ENCODE peak calls at places on chromosome 10, in nine cellular contexts. One of them, this sample, is unnamed.

GRCh38 chr10:86155034-86155656 is 211.4 kb downstream of the GRID1 start:
- DNase-seq in lower leg skin: no peak
- DNase-seq in A549: no peak
- DNase-seq in psoas muscle: no peak
- DNase-seq in mucosa of descending colon: no peak
- DNase-seq in cardiac fibroblast: no peak
- DNase-seq in left lung: no peak
- DNase-seq in fibroblast of lung: no peak
- DNase-seq in endodermal cell: peak
- DNase-seq in this sample: no peak

GRCh38 chr10:51773681-51774080 is 74.3 kb upstream of the CSTF2T start:
- DNase-seq in lower leg skin: no peak
- DNase-seq in A549: no peak
- DNase-seq in psoas muscle: no peak
- DNase-seq in mucosa of descending colon: no peak
- DNase-seq in cardiac fibroblast: no peak
- DNase-seq in left lung: no peak
- DNase-seq in fibroblast of lung: peak
- DNase-seq in endodermal cell: no peak
- DNase-seq in this sample: no peak

GRCh38 chr10:74227697-74228424 is 76.8 kb downstream of the ADK start:
- DNase-seq in lower leg skin: no peak
- DNase-seq in A549: no peak
- DNase-seq in psoas muscle: no peak
- DNase-seq in mucosa of descending colon: no peak
- DNase-seq in cardiac fibroblast: peak
- DNase-seq in left lung: no peak
- DNase-seq in fibroblast of lung: peak
- DNase-seq in endodermal cell: no peak
- DNase-seq in this sample: no peak

GRCh38 chr10:63749915-63750314 is 228.7 kb downstream of the REEP3 start:
- DNase-seq in lower leg skin: no peak
- DNase-seq in A549: no peak
- DNase-seq in psoas muscle: no peak
- DNase-seq in mucosa of descending colon: no peak
- DNase-seq in cardiac fibroblast: peak
- DNase-seq in left lung: no peak
- DNase-seq in fibroblast of lung: no peak
- DNase-seq in endodermal cell: no peak
- DNase-seq in this sample: no peak

GRCh38 chr10:75265856-75266255 is 30.1 kb upstream of the COMTD1 start:
- DNase-seq in lower leg skin: no peak
- DNase-seq in A549: no peak
- DNase-seq in psoas muscle: no peak
- DNase-seq in mucosa of descending colon: no peak
- DNase-seq in cardiac fibroblast: no peak
- DNase-seq in left lung: no peak
- DNase-seq in fibroblast of lung: no peak
- DNase-seq in endodermal cell: no peak
- DNase-seq in this sample: no peak

GRCh38 chr10:132867801-132868644 is 74.3 kb downstream of the CFAP46 start:
- DNase-seq in lower leg skin: peak
- DNase-seq in A549: no peak
- DNase-seq in psoas muscle: no peak
- DNase-seq in mucosa of descending colon: no peak
- DNase-seq in cardiac fibroblast: no peak
- DNase-seq in left lung: peak
- DNase-seq in fibroblast of lung: no peak
- DNase-seq in endodermal cell: peak
- DNase-seq in this sample: no peak

GRCh38 chr10:48251152-48251524 is 23.4 kb downstream of the FRMPD2 start:
- DNase-seq in lower leg skin: no peak
- DNase-seq in A549: no peak
- DNase-seq in psoas muscle: no peak
- DNase-seq in mucosa of descending colon: peak
- DNase-seq in cardiac fibroblast: peak
- DNase-seq in left lung: no peak
- DNase-seq in fibroblast of lung: no peak
- DNase-seq in endodermal cell: peak
- DNase-seq in this sample: no peak

GRCh38 chr10:91487914-91488577 is 77.9 kb downstream of the HECTD2 start:
- DNase-seq in lower leg skin: no peak
- DNase-seq in A549: no peak
- DNase-seq in psoas muscle: no peak
- DNase-seq in mucosa of descending colon: no peak
- DNase-seq in cardiac fibroblast: no peak
- DNase-seq in left lung: no peak
- DNase-seq in fibroblast of lung: no peak
- DNase-seq in endodermal cell: no peak
- DNase-seq in this sample: no peak

GRCh38 chr10:76946268-76946667 is 691.3 kb downstream of the KCNMA1 start:
- DNase-seq in lower leg skin: no peak
- DNase-seq in A549: no peak
- DNase-seq in psoas muscle: no peak
- DNase-seq in mucosa of descending colon: no peak
- DNase-seq in cardiac fibroblast: peak
- DNase-seq in left lung: no peak
- DNase-seq in fibroblast of lung: peak
- DNase-seq in endodermal cell: no peak
- DNase-seq in this sample: peak

GRCh38 chr10:6409982-6410694 is 169.9 kb downstream of the PRKCQ start:
- DNase-seq in lower leg skin: no peak
- DNase-seq in A549: no peak
- DNase-seq in psoas muscle: peak
- DNase-seq in mucosa of descending colon: peak
- DNase-seq in cardiac fibroblast: peak
- DNase-seq in left lung: no peak
- DNase-seq in fibroblast of lung: peak
- DNase-seq in endodermal cell: no peak
- DNase-seq in this sample: no peak

GRCh38 chr10:112981553-112981952 is 31.5 kb downstream of the TCF7L2 start:
- DNase-seq in lower leg skin: no peak
- DNase-seq in A549: no peak
- DNase-seq in psoas muscle: no peak
- DNase-seq in mucosa of descending colon: no peak
- DNase-seq in cardiac fibroblast: no peak
- DNase-seq in left lung: no peak
- DNase-seq in fibroblast of lung: no peak
- DNase-seq in endodermal cell: no peak
- DNase-seq in this sample: peak

GRCh38 chr10:108583827-108584226 is 1339.5 kb downstream of the XPNPEP1 start:
- DNase-seq in lower leg skin: no peak
- DNase-seq in A549: no peak
- DNase-seq in psoas muscle: no peak
- DNase-seq in mucosa of descending colon: no peak
- DNase-seq in cardiac fibroblast: no peak
- DNase-seq in left lung: no peak
- DNase-seq in fibroblast of lung: no peak
- DNase-seq in endodermal cell: no peak
- DNase-seq in this sample: no peak

GRCh38 chr10:100360234-100360633 is 13.2 kb downstream of the SCD start:
- DNase-seq in lower leg skin: no peak
- DNase-seq in A549: no peak
- DNase-seq in psoas muscle: no peak
- DNase-seq in mucosa of descending colon: no peak
- DNase-seq in cardiac fibroblast: no peak
- DNase-seq in left lung: no peak
- DNase-seq in fibroblast of lung: no peak
- DNase-seq in endodermal cell: no peak
- DNase-seq in this sample: no peak

GRCh38 chr10:4512557-4513286 is 313.3 kb upstream of the AKR1E2 start:
- DNase-seq in lower leg skin: no peak
- DNase-seq in A549: peak
- DNase-seq in psoas muscle: no peak
- DNase-seq in mucosa of descending colon: peak
- DNase-seq in cardiac fibroblast: peak
- DNase-seq in left lung: peak
- DNase-seq in fibroblast of lung: peak
- DNase-seq in endodermal cell: no peak
- DNase-seq in this sample: peak

GRCh38 chr10:93749218-93749799 is 8.4 kb upstream of the LGI1 start:
- DNase-seq in lower leg skin: no peak
- DNase-seq in A549: no peak
- DNase-seq in psoas muscle: no peak
- DNase-seq in mucosa of descending colon: peak
- DNase-seq in cardiac fibroblast: no peak
- DNase-seq in left lung: no peak
- DNase-seq in fibroblast of lung: no peak
- DNase-seq in endodermal cell: peak
- DNase-seq in this sample: no peak

GRCh38 chr10:133062635-133063034 is 25.1 kb upstream of the ADGRA1 start:
- DNase-seq in lower leg skin: no peak
- DNase-seq in A549: no peak
- DNase-seq in psoas muscle: no peak
- DNase-seq in mucosa of descending colon: no peak
- DNase-seq in cardiac fibroblast: no peak
- DNase-seq in left lung: no peak
- DNase-seq in fibroblast of lung: no peak
- DNase-seq in endodermal cell: no peak
- DNase-seq in this sample: no peak

GRCh38 chr10:69760086-69760485 is 41.6 kb upstream of the COL13A1 start:
- DNase-seq in lower leg skin: no peak
- DNase-seq in A549: no peak
- DNase-seq in psoas muscle: no peak
- DNase-seq in mucosa of descending colon: no peak
- DNase-seq in cardiac fibroblast: no peak
- DNase-seq in left lung: no peak
- DNase-seq in fibroblast of lung: peak
- DNase-seq in endodermal cell: no peak
- DNase-seq in this sample: no peak

GRCh38 chr10:51667992-51668689 is 31.3 kb downstream of the CSTF2T start:
- DNase-seq in lower leg skin: no peak
- DNase-seq in A549: no peak
- DNase-seq in psoas muscle: no peak
- DNase-seq in mucosa of descending colon: no peak
- DNase-seq in cardiac fibroblast: peak
- DNase-seq in left lung: no peak
- DNase-seq in fibroblast of lung: peak
- DNase-seq in endodermal cell: no peak
- DNase-seq in this sample: peak

GRCh38 chr10:71975891-71976725 is 11.9 kb downstream of the CHST3 start:
- DNase-seq in lower leg skin: no peak
- DNase-seq in A549: peak
- DNase-seq in psoas muscle: peak
- DNase-seq in mucosa of descending colon: peak
- DNase-seq in cardiac fibroblast: peak
- DNase-seq in left lung: peak
- DNase-seq in fibroblast of lung: peak
- DNase-seq in endodermal cell: no peak
- DNase-seq in this sample: no peak

GRCh38 chr10:25176421-25176968 is 1.7 kb downstream of the GPR158 start:
- DNase-seq in lower leg skin: no peak
- DNase-seq in A549: no peak
- DNase-seq in psoas muscle: no peak
- DNase-seq in mucosa of descending colon: no peak
- DNase-seq in cardiac fibroblast: peak
- DNase-seq in left lung: no peak
- DNase-seq in fibroblast of lung: no peak
- DNase-seq in endodermal cell: peak
- DNase-seq in this sample: no peak

GRCh38 chr10:125337510-125337909 is 177.1 kb upstream of the CTBP2 start:
- DNase-seq in lower leg skin: no peak
- DNase-seq in A549: no peak
- DNase-seq in psoas muscle: no peak
- DNase-seq in mucosa of descending colon: no peak
- DNase-seq in cardiac fibroblast: no peak
- DNase-seq in left lung: no peak
- DNase-seq in fibroblast of lung: no peak
- DNase-seq in endodermal cell: peak
- DNase-seq in this sample: no peak
- TF ChIP-seq CTCF in lower leg skin: no peak
- TF ChIP-seq CTCF in A549: no peak
- TF ChIP-seq CTCF in psoas muscle: no peak
- TF ChIP-seq CTCF in mucosa of descending colon: no peak
- TF ChIP-seq CTCF in cardiac fibroblast: peak
- TF ChIP-seq CTCF in left lung: no peak
- TF ChIP-seq CTCF in fibroblast of lung: no peak
- TF ChIP-seq CTCF in endodermal cell: peak
- TF ChIP-seq CTCF in this sample: no peak

DNA sequence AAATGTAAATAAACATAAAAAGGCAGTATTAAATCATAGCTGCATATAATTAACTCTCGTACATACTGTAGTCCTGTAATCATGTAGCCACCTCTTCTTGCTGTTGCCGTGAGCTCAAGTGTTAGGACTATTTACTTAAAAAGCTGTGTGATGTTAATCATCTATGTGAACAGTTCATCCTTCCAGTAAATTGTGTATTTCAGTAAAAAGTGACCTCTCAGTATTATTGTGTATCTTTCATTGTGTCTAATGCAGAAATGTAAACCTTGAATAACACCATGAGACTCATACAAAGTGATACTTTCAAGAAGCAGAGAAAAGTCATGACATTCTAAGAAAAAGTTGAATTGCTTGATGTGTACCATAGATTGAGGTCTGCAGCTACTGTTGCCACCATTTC is 38.0 kb downstream of the ADD3 start:
- DNase-seq in lower leg skin: no peak
- DNase-seq in A549: no peak
- DNase-seq in psoas muscle: no peak
- DNase-seq in mucosa of descending colon: no peak
- DNase-seq in cardiac fibroblast: no peak
- DNase-seq in left lung: no peak
- DNase-seq in fibroblast of lung: no peak
- DNase-seq in endodermal cell: no peak
- DNase-seq in this sample: no peak
- H3K4me3 ChIP-seq in lower leg skin: no peak
- H3K4me3 ChIP-seq in A549: no peak
- H3K4me3 ChIP-seq in psoas muscle: no peak
- H3K4me3 ChIP-seq in mucosa of descending colon: no peak
- H3K4me3 ChIP-seq in cardiac fibroblast: no peak
- H3K4me3 ChIP-seq in left lung: no peak
- H3K4me3 ChIP-seq in fibroblast of lung: no peak
- H3K4me3 ChIP-seq in endodermal cell: no peak
- H3K4me3 ChIP-seq in this sample: no peak

GRCh38 chr10:103884681-103885139 is 29.3 kb upstream of the SH3PXD2A start:
- DNase-seq in lower leg skin: peak
- DNase-seq in A549: peak
- DNase-seq in psoas muscle: no peak
- DNase-seq in mucosa of descending colon: peak
- DNase-seq in cardiac fibroblast: peak
- DNase-seq in left lung: no peak
- DNase-seq in fibroblast of lung: peak
- DNase-seq in endodermal cell: peak
- DNase-seq in this sample: no peak
- TF ChIP-seq CTCF in lower leg skin: no peak
- TF ChIP-seq CTCF in A549: peak
- TF ChIP-seq CTCF in psoas muscle: peak
- TF ChIP-seq CTCF in mucosa of descending colon: peak
- TF ChIP-seq CTCF in cardiac fibroblast: peak
- TF ChIP-seq CTCF in left lung: peak
- TF ChIP-seq CTCF in fibroblast of lung: peak
- TF ChIP-seq CTCF in endodermal cell: peak
- TF ChIP-seq CTCF in this sample: peak

DNA sequence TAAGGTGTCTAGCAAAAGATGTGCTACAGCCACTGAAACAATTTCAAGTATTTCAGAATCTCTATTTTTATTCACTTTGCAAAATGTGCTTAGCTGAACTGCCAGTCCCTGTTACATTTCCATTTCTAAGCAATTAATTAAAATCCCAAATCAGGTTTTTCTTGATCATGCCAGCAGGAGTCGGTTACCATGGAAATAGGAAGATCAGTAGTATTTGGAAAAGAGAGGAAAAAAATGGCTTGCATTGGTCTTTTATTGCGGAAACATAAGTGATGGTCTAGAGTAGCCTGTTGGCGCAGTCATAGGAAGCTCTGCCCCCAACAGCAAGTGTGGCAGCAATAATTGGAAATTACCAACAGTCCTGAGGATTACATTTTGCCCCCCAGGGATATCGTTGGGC is 867.1 kb downstream of the GATA3 start:
- DNase-seq in lower leg skin: no peak
- DNase-seq in A549: no peak
- DNase-seq in psoas muscle: no peak
- DNase-seq in mucosa of descending colon: no peak
- DNase-seq in cardiac fibroblast: no peak
- DNase-seq in left lung: no peak
- DNase-seq in fibroblast of lung: no peak
- DNase-seq in endodermal cell: no peak
- DNase-seq in this sample: no peak
- H3K4me3 ChIP-seq in lower leg skin: no peak
- H3K4me3 ChIP-seq in A549: no peak
- H3K4me3 ChIP-seq in psoas muscle: no peak
- H3K4me3 ChIP-seq in mucosa of descending colon: no peak
- H3K4me3 ChIP-seq in cardiac fibroblast: no peak
- H3K4me3 ChIP-seq in left lung: no peak
- H3K4me3 ChIP-seq in fibroblast of lung: no peak
- H3K4me3 ChIP-seq in endodermal cell: peak
- H3K4me3 ChIP-seq in this sample: no peak